ENCODE peak calls at places on chromosomes 11 and 22, in five cellular contexts. E is esophagus muscularis mucosa, D is stomach, X is transverse colon, I is sigmoid colon. N is an unnamed sample.

GRCh38 chr11:59756845-59757244 is 1.7 kb downstream of the STX3 start:
- DNase-seq in E (no peak), D (peak), X (peak), I (peak), N (no peak)

GRCh38 chr22:23057331-23057730 is 13.0 kb upstream of the GNAZ start:
- DNase-seq in E (no peak), D (no peak), X (no peak), I (no peak), N (no peak)

GRCh38 chr11:60482361-60482760 is 10.2 kb upstream of the MS4A12 start:
- DNase-seq in E (no peak), D (no peak), X (no peak), I (no peak), N (no peak)

GRCh38 chr11:107598225-107599139 is 7.5 kb downstream of the ELMOD1 start:
- DNase-seq in E (peak), D (no peak), X (no peak), I (no peak), N (no peak)

GRCh38 chr11:118565062-118565461 is 669 bp downstream of the IFT46 start:
- DNase-seq in E (peak), D (no peak), X (no peak), I (no peak), N (no peak)

GRCh38 chr11:91871791-91872190 is 352.8 kb upstream of the FAT3 start:
- DNase-seq in E (no peak), D (no peak), X (peak), I (no peak), N (no peak)

GRCh38 chr22:48900327-48900597 is 927.4 kb downstream of the BRD1 start:
- DNase-seq in E (no peak), D (no peak), X (no peak), I (no peak), N (no peak)

GRCh38 chr22:46641829-46642266 is 21.7 kb downstream of the GRAMD4 start:
- DNase-seq in E (no peak), D (no peak), X (no peak), I (peak), N (no peak)

GRCh38 chr11:17699157-17700114 is 19.9 kb upstream of the MYOD1 start:
- DNase-seq in E (no peak), D (no peak), X (no peak), I (no peak), N (no peak)

GRCh38 chr11:17696741-17697140 is 22.6 kb upstream of the MYOD1 start:
- DNase-seq in E (no peak), D (no peak), X (no peak), I (no peak), N (no peak)

GRCh38 chr11:17695454-17696441 is 23.6 kb upstream of the MYOD1 start:
- DNase-seq in E (no peak), D (no peak), X (no peak), I (no peak), N (peak)

GRCh38 chr11:17694711-17695110 is 24.7 kb upstream of the MYOD1 start:
- DNase-seq in E (no peak), D (no peak), X (no peak), I (no peak), N (no peak)

GRCh38 chr11:17697175-17697949 is 22.0 kb upstream of the MYOD1 start:
- DNase-seq in E (no peak), D (no peak), X (no peak), I (no peak), N (no peak)
- TF ChIP-seq POLR2A in E (no peak), D (no peak), X (no peak), I (no peak), N (no peak)

DNA sequence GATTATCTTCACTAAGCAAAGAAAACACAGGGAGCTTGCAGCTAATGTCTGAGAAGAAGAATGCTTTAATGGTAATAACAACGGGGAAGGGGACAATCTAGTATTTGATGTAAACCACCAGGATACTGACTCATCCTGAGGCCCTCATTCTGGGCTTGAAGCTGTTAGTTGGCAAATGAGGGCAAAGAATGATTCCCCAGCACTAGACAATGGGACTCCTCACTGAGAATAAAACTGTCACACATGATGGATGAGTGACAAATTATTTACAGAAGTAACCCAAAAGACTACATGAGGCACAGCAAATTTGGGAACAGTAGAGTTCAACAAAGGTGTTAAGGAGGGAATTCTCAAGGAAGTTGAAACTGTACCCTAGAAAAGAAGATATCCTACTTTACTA is 76.3 kb downstream of the FAM168A start:
- DNase-seq in E (no peak), D (no peak), X (no peak), I (no peak), N (no peak)
- TF ChIP-seq POLR2AphosphoS5 in E (no peak), D (no peak), X (no peak), I (no peak), N (no peak)

GRCh38 chr11:31106326-31106725 is 263.2 kb downstream of the DCDC1 start:
- DNase-seq in E (no peak), D (no peak), X (no peak), I (no peak), N (no peak)
- TF ChIP-seq EP300 in E (no peak), D (no peak), X (no peak), I (no peak), N (no peak)

GRCh38 chr11:122775675-122776271 is 62.5 kb upstream of the CRTAM start:
- DNase-seq in E (no peak), D (no peak), X (no peak), I (no peak), N (no peak)
- TF ChIP-seq POLR2A in E (no peak), D (no peak), X (no peak), I (no peak), N (no peak)

DNA sequence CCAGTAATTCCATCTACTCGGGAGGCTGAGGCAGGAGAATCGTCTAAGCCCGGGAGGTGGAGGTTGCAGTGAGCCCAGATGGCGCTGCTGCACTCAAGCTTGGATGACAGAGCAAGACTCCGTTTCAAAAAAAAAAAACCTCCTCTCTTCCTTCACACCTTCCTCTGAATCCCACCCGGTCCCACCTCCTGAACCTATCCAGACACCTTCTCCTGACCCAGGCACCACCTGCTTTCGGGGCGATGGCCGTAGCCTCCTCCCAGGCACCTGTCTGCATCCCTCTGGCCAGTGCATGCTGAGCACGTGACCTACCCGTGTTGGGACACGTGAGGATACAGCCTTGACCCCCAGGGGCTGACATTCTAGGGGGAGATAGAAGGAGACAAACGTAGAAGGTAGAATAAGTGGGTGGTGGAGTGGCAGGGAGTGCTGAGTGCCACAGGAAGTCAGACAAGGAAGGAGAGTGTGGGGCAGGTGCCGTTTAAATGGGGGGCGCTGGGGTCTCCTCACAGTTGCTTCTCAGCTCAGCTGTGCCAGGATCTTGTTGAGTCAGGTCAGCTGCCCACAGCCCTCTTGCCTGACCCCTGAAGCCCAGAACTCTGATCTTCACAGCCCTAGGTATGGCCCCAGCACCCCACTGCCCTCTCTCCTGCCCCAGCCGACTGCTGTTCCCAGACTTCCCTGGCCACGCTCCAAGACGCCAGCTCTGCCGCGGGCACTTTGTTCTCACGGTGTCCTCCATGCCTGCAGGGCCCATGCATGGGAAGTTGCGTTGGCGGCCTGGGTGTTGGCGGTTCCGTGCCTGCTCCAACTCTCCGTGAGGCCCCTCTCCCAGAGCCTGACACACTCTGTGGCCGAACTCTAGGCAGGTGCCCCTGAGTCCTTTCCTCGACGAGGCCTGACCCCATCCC is 1.2 kb upstream of the MIOX start:
- DNase-seq in E (no peak), D (peak), X (no peak), I (no peak), N (peak)
- TF ChIP-seq POLR2AphosphoS5 in E (no peak), D (no peak), X (no peak), I (no peak), N (no peak)

GRCh38 chr11:41996558-41996957 is 537.1 kb upstream of the LRRC4C start:
- DNase-seq in E (no peak), D (no peak), X (no peak), I (no peak), N (no peak)

GRCh38 chr11:41997860-41998259 is 538.4 kb upstream of the LRRC4C start:
- DNase-seq in E (no peak), D (no peak), X (no peak), I (no peak), N (no peak)
- TF ChIP-seq EP300 in E (no peak), D (no peak), X (no peak), I (no peak), N (no peak)